ENCODE peak calls at places on chromosomes 6 and 20, in six cellular contexts. C, N, U, B, L and V are unnamed samples.

GRCh38 chr6:152368761-152369624 is 268.2 kb downstream of the SYNE1 start:
- DNase-seq in N (no peak), B (no peak), L (peak), U (peak), C (no peak), V (no peak)

GRCh38 chr6:111918825-111919224 is 45.6 kb upstream of the FYN start:
- DNase-seq in L (no peak), B (no peak), C (no peak), U (peak), N (no peak), V (no peak)

GRCh38 chr20:7841291-7841966 is 98.8 kb downstream of the HAO1 start:
- DNase-seq in C (no peak), U (no peak), N (no peak), B (no peak), L (no peak), V (no peak)

GRCh38 chr20:3434232-3434631 is 26.8 kb upstream of the DNAAF9 start:
- DNase-seq in B (no peak), U (no peak), C (no peak), L (no peak), N (no peak), V (no peak)

GRCh38 chr20:21102691-21103311 is 3.4 kb downstream of the LINC00237 start:
- DNase-seq in N (peak), U (peak), L (peak), B (peak), C (peak), V (no peak)

GRCh38 chr6:36659271-36659670 is 19.2 kb upstream of the CDKN1A start:
- DNase-seq in L (no peak), B (peak), U (no peak), N (no peak), C (no peak), V (no peak)

GRCh38 chr20:18322551-18322950 is 34.2 kb downstream of the ZNF133 start:
- DNase-seq in U (no peak), L (no peak), B (no peak), C (no peak), N (no peak), V (no peak)

GRCh38 chr6:127162808-127163207 is 44.3 kb downstream of the RSPO3 start:
- DNase-seq in B (peak), U (no peak), C (no peak), L (no peak), N (no peak), V (no peak)

GRCh38 chr6:16374796-16375195 is 136.4 kb downstream of the GMPR start:
- DNase-seq in L (peak), U (no peak), B (no peak), C (peak), N (no peak), V (no peak)

GRCh38 chr6:132147530-132148011 is 196.4 kb upstream of the CCN2 start:
- DNase-seq in N (no peak), L (no peak), U (no peak), B (no peak), C (no peak), V (no peak)

GRCh38 chr6:168197636-168198301 is 118.8 kb upstream of the FRMD1 start:
- DNase-seq in C (no peak), U (no peak), L (no peak), N (no peak), B (no peak), V (no peak)